ENCODE peak calls at places on chromosomes 1 and 21, in seven cellular contexts. F is activated CD4-positive, alpha-beta T cell treated with anti-CD3 and anti-CD28 coated beads, Interleukin-2, amount 50 U/mL, for 1 hour; V is HFFc6; P is left ventricle myocardium inferior; U is activated naive CD4-positive, alpha-beta T cell; Q is Caki2; D is psoas muscle. B is an unnamed sample.

GRCh38 chr1:51840743-51841461 is 37.6 kb downstream of the NRDC start:
- DNase-seq in F (no peak), V (no peak), P (no peak), U (no peak), Q (no peak), D (no peak), B (no peak)

GRCh38 chr1:46039571-46040052 is 92.8 kb downstream of the PIK3R3 start:
- DNase-seq in F (no peak), V (peak), P (no peak), U (no peak), Q (no peak), D (peak), B (no peak)

GRCh38 chr1:41673355-41673754 is 188.9 kb upstream of the EDN2 start:
- DNase-seq in F (peak), V (no peak), P (no peak), U (no peak), Q (no peak), D (no peak), B (no peak)

GRCh38 chr1:28267633-28268032 is 8.3 kb downstream of the SESN2 start:
- DNase-seq in F (no peak), V (no peak), P (no peak), U (no peak), Q (no peak), D (no peak), B (no peak)

GRCh38 chr1:50934838-50935237 is 25.2 kb downstream of the FAF1 start:
- DNase-seq in F (no peak), V (no peak), P (no peak), U (no peak), Q (no peak), D (no peak), B (no peak)

GRCh38 chr1:23385119-23385621 is 15.5 kb upstream of the ZNF436 start:
- DNase-seq in F (no peak), V (no peak), P (no peak), U (no peak), Q (peak), D (no peak), B (no peak)

GRCh38 chr21:38929652-38930051 is 123.9 kb downstream of the ETS2 start:
- DNase-seq in F (no peak), V (no peak), P (no peak), U (no peak), Q (no peak), D (no peak), B (no peak)

GRCh38 chr1:156910309-156910782 is 10.1 kb upstream of the LRRC71 start:
- DNase-seq in F (peak), V (no peak), P (no peak), U (no peak), Q (no peak), D (peak), B (peak)

GRCh38 chr1:7355646-7356045 is 415.4 kb upstream of the VAMP3 start:
- DNase-seq in F (no peak), V (no peak), P (no peak), U (no peak), Q (no peak), D (no peak), B (no peak)

GRCh38 chr1:233614173-233614742 is 352 bp downstream of the KCNK1 start:
- DNase-seq in F (no peak), V (no peak), P (peak), U (no peak), Q (peak), D (peak), B (no peak)

GRCh38 chr1:33713058-33713877 is 150.6 kb upstream of the HMGB4 start:
- DNase-seq in F (no peak), V (no peak), P (no peak), U (no peak), Q (no peak), D (no peak), B (no peak)

GRCh38 chr1:34924759-34925555 is 4.5 kb downstream of the DLGAP3 start:
- DNase-seq in F (peak), V (peak), P (peak), U (no peak), Q (peak), D (peak), B (peak)

GRCh38 chr1:222081859-222082258 is 340.0 kb upstream of the DUSP10 start:
- DNase-seq in F (no peak), V (no peak), P (no peak), U (no peak), Q (no peak), D (no peak), B (no peak)

GRCh38 chr1:21299780-21300395 is 9.6 kb upstream of the ECE1 start:
- DNase-seq in F (no peak), V (no peak), P (no peak), U (no peak), Q (no peak), D (no peak), B (no peak)

GRCh38 chr1:234884701-234885100 is 243.9 kb downstream of the TOMM20 start:
- DNase-seq in F (no peak), V (no peak), P (no peak), U (no peak), Q (no peak), D (no peak), B (no peak)

GRCh38 chr1:95197616-95198252 is 36.3 kb upstream of the RWDD3 start:
- DNase-seq in F (no peak), V (peak), P (no peak), U (no peak), Q (no peak), D (no peak), B (no peak)

GRCh38 chr1:55554611-55555010 is 339.4 kb upstream of the USP24 start:
- DNase-seq in F (no peak), V (no peak), P (no peak), U (no peak), Q (no peak), D (no peak), B (no peak)

GRCh38 chr1:176853503-176853902 is 311.0 kb downstream of the ASTN1 start:
- DNase-seq in F (no peak), V (no peak), P (no peak), U (no peak), Q (no peak), D (no peak), B (no peak)

B was measured in iPS-NIHi11.